ENCODE peak calls at places on chromosome 9, in seven cellular contexts. U, I, S, E, B, O and T are unnamed samples.

GRCh38 chr9:91421022-91421765 is 2.4 kb downstream of the NFIL3 start:
- DNase-seq in U (peak; percentile 72), O (no peak), S (peak; percentile 3), E (no peak), I (no peak), B (peak; percentile 29), T (peak; percentile 43)

GRCh38 chr9:82970359-82970758 is 92.6 kb downstream of the RASEF start:
- DNase-seq in S (no peak), I (no peak), O (no peak), E (no peak), U (no peak), B (peak; percentile 54), T (no peak)

GRCh38 chr9:89596937-89597555 is 7.8 kb upstream of the GADD45G start:
- DNase-seq in U (peak; percentile 10), S (no peak), B (no peak), E (no peak), I (no peak), O (no peak), T (no peak)

GRCh38 chr9:68705636-68706578 is 867 bp downstream of the PIP5K1B start:
- DNase-seq in S (no peak), E (peak; percentile 37), I (peak; percentile 45), B (no peak), U (no peak), O (peak; percentile 59), T (peak; percentile 59)

GRCh38 chr9:69211424-69212036 is 37.5 kb downstream of the TJP2 start:
- DNase-seq in I (no peak), E (no peak), U (no peak), O (no peak), B (no peak), S (no peak), T (no peak)

GRCh38 chr9:79731483-79731882 is 159.7 kb downstream of the TLE4 start:
- DNase-seq in B (peak; percentile 69), S (no peak), I (no peak), U (no peak), O (no peak), E (no peak), T (no peak)

GRCh38 chr9:116686693-116687073 is 422 bp upstream of the TRIM32 start:
- DNase-seq in I (no peak), E (no peak), S (no peak), O (no peak), U (no peak), B (no peak), T (no peak)

GRCh38 chr9:33166263-33167083 is 663 bp downstream of the B4GALT1 start:
- DNase-seq in B (no peak), E (peak; percentile 50), I (peak; percentile 81), O (peak; percentile 61), U (no peak), S (no peak), T (peak; percentile 64)

GRCh38 chr9:74867483-74867882 is 20.2 kb downstream of the TRPM6 start:
- DNase-seq in E (no peak), O (no peak), I (no peak), S (no peak), B (no peak), U (no peak), T (peak; percentile 60)

GRCh38 chr9:120612218-120612617 is 32.3 kb upstream of the CDK5RAP2 start:
- DNase-seq in B (peak; percentile 26), E (no peak), S (no peak), U (no peak), I (peak; percentile 27), O (no peak), T (no peak)

GRCh38 chr9:123225995-123226394 is 42.4 kb downstream of the STRBP start:
- DNase-seq in E (no peak), S (no peak), B (peak; percentile 43), U (no peak), I (no peak), O (no peak), T (no peak)

GRCh38 chr9:34549407-34549732 is 26.6 kb upstream of the ENHO start:
- DNase-seq in E (no peak), S (no peak), U (no peak), I (no peak), O (no peak), B (no peak), T (no peak)

GRCh38 chr9:124008855-124009834 is 2.4 kb upstream of the LHX2 start:
- DNase-seq in I (no peak), S (no peak), B (no peak), O (no peak), U (peak; percentile 12), E (no peak), T (no peak)

GRCh38 chr9:125428515-125429467 is 167.2 kb downstream of the GAPVD1 start:
- DNase-seq in B (no peak), E (no peak), U (no peak), S (no peak), O (no peak), I (no peak), T (no peak)

GRCh38 chr9:130129425-130130061 is 42.7 kb upstream of the NCS1 start:
- DNase-seq in B (no peak), U (no peak), S (no peak), O (no peak), E (peak; percentile 60), I (no peak), T (no peak)

GRCh38 chr9:126618590-126619335 is 5.0 kb downstream of the LMX1B start:
- DNase-seq in I (no peak), O (no peak), B (no peak), E (no peak), U (no peak), S (no peak), T (no peak)

GRCh38 chr9:133351526-133351907 is 3.5 kb downstream of the RPL7A start:
- DNase-seq in I (no peak), O (no peak), U (no peak), E (no peak), B (no peak), S (no peak), T (no peak)

GRCh38 chr9:133348763-133349573 is 950 bp downstream of the RPL7A start:
- DNase-seq in S (no peak), E (no peak), O (no peak), B (no peak), U (no peak), I (no peak), T (no peak)

GRCh38 chr9:133351908-133352634 is 4.1 kb downstream of the RPL7A start:
- DNase-seq in I (peak; percentile 90), S (no peak), O (no peak), B (peak; percentile 76), E (no peak), U (no peak), T (peak; percentile 57)

GRCh38 chr9:133347985-133348762 is at the start of the genes MED22 and RPL7A:
- DNase-seq in U (peak; percentile 93), B (peak; percentile 96), E (peak; percentile 86), S (peak; percentile 90), O (peak; percentile 97), I (peak; percentile 95), T (peak; percentile 95)

DNA sequence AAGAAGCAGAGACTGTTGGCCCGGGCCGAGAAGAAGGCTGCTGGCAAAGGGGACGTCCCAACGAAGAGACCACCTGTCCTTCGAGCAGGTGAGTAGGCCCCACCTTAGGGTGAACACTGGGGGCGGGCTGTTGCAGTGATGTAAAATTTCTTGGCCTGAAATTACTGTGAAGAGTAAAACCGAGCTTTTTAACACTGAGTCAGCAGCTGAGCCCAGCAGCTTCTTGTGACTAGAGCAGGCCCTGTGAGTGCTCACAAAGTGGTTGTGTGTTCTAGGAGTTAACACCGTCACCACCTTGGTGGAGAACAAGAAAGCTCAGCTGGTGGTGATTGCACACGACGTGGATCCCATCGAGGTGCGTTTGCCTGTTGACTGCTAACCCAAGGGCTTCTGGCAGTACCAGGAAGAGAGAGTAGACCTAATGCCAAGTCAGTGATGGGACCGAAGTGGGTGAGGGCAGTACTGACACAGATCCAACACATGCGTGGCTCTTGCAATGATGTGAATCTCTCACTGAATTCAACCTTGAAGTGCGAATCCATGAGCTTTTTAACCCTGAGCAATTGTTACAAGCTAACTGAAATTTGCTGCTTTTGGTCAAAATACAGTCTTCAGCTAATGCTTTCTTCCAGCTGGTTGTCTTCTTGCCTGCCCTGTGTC is 2.1 kb downstream of the RPL7A start:
- DNase-seq in B (no peak), I (no peak), E (no peak), O (no peak), S (no peak), U (no peak), T (no peak)
- H3K4me3 ChIP-seq in B (peak overlapping the region; percentile 92), I (peak overlapping the region; percentile 81), E (no peak overlapping the region), O (no peak overlapping the region), S (no peak overlapping the region), U (no peak overlapping the region), T (no peak overlapping the region)

GRCh38 chr9:100058699-100059579 is 39.9 kb downstream of the ERP44 start:
- DNase-seq in E (no peak), S (no peak), B (no peak), I (no peak), U (no peak), O (no peak), T (no peak)
- H3K4me3 ChIP-seq in E (no peak overlapping the region), S (no peak overlapping the region), B (no peak overlapping the region), I (no peak overlapping the region), U (no peak overlapping the region), O (no peak overlapping the region), T (no peak overlapping the region)

GRCh38 chr9:6090811-6091210 is 75.4 kb upstream of the RANBP6 start:
- DNase-seq in S (no peak), E (no peak), U (no peak), I (no peak), B (peak; percentile 8), O (no peak), T (no peak)

GRCh38 chr9:6086006-6086655 is 70.7 kb upstream of the RANBP6 start:
- DNase-seq in E (no peak), S (no peak), B (no peak), O (no peak), I (no peak), U (no peak), T (no peak)

DNA sequence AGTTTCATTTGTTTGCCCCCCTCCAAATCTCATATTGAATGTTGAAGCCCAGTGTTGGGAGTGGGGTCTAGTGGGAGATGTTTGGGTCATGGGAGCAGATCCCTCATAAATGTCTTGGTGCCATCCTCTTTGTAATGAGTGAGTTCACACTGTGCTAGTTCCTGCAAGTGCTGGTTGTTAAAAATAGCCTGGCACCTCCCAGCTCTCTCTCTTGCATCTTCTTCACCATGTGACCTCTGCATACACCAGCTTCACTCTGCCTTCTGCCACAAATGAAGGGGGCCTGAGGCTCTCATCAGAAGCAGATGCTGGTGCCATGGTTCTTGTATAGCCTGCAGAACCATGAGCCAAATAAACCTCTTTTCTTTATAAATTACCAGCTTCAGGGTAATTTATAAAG is 74.8 kb upstream of the RANBP6 start:
- DNase-seq in I (no peak), O (no peak), B (peak; percentile 13), U (no peak), S (no peak), E (no peak), T (no peak)
- H3K4me3 ChIP-seq in I (no peak overlapping the region), O (no peak overlapping the region), B (no peak overlapping the region), U (no peak overlapping the region), S (no peak overlapping the region), E (no peak overlapping the region), T (no peak overlapping the region)

GRCh38 chr9:109097156-109097555 is 22.6 kb downstream of the TMEM245 start:
- DNase-seq in S (no peak), U (no peak), O (no peak), B (no peak), I (no peak), E (no peak), T (no peak)
- H3K4me3 ChIP-seq in S (no peak overlapping the region), U (no peak overlapping the region), O (no peak overlapping the region), B (no peak overlapping the region), I (no peak overlapping the region), E (no peak overlapping the region), T (no peak overlapping the region)

GRCh38 chr9:95206143-95206542 is 111.4 kb downstream of the FANCC start:
- DNase-seq in I (no peak), U (no peak), S (no peak), O (no peak), E (no peak), B (no peak), T (no peak)
- H3K4me3 ChIP-seq in I (no peak overlapping the region), U (peak overlapping the region; percentile 12), S (no peak overlapping the region), O (no peak overlapping the region), E (no peak overlapping the region), B (no peak overlapping the region), T (no peak overlapping the region)

GRCh38 chr9:36166150-36166927 is 2.8 kb upstream of the CCIN start:
- DNase-seq in E (peak; percentile 90), U (peak; percentile 90), O (peak; percentile 69), I (peak; percentile 88), B (peak; percentile 68), S (peak; percentile 88), T (peak; percentile 85)
- H3K4me3 ChIP-seq in E (peak overlapping the region; percentile 76), U (peak overlapping the region; percentile 51), O (peak overlapping the region; percentile 43), I (no peak overlapping the region), B (peak overlapping the region; percentile 32), S (peak overlapping the region; percentile 64), T (peak overlapping the region; percentile 46)